ENCODE peak calls at places on chromosomes 6 and 20, in seven cellular contexts. B is transverse colon; N is right atrium auricular region; Z is heart right ventricle; S is CD4-positive, alpha-beta T cell; M is GM23338; E is heart left ventricle. I is an unnamed sample. For H3K27me3, the result is how much of the 10 kb centered on the place peaks cover.

GRCh38 chr6:31578461-31579118 is 3.2 kb downstream of the TNF start:
- DNase-seq in M (peak), E (no peak), Z (no peak), B (no peak), N (no peak), S (no peak), I (peak)

GRCh38 chr6:31654574-31655348 is 933 bp upstream of the APOM start:
- DNase-seq in Z (no peak), M (no peak), B (no peak), N (no peak), S (no peak), E (no peak), I (no peak)

GRCh38 chr6:108119212-108120141 is 44.9 kb upstream of the OSTM1 start:
- DNase-seq in M (peak), Z (no peak), S (no peak), N (no peak), E (no peak), B (no peak), I (no peak)

GRCh38 chr20:667351-668034 is 8.1 kb downstream of the SCRT2 start:
- DNase-seq in Z (peak), E (peak), M (peak), B (peak), S (peak), N (peak), I (peak)

GRCh38 chr6:116799945-116800344 is 28.9 kb downstream of the GPRC6A start:
- DNase-seq in M (no peak), E (no peak), N (no peak), Z (no peak), S (no peak), B (no peak), I (no peak)

GRCh38 chr20:32583581-32584045 is 1.5 kb downstream of the NOL4L start:
- DNase-seq in S (no peak), B (no peak), M (peak), E (no peak), Z (no peak), N (no peak), I (no peak)

GRCh38 chr6:96212076-96212475 is 196.3 kb downstream of the FUT9 start:
- DNase-seq in M (no peak), B (no peak), E (no peak), Z (no peak), N (no peak), S (no peak), I (no peak)

GRCh38 chr6:168060521-168060931 is 18.5 kb downstream of the FRMD1 start:
- DNase-seq in B (peak), Z (peak), E (peak), M (peak), N (peak), S (no peak), I (peak)

GRCh38 chr6:87825865-87826264 is 123.8 kb upstream of the AKIRIN2 start:
- DNase-seq in S (no peak), N (no peak), B (no peak), M (no peak), E (no peak), Z (no peak), I (no peak)

DNA sequence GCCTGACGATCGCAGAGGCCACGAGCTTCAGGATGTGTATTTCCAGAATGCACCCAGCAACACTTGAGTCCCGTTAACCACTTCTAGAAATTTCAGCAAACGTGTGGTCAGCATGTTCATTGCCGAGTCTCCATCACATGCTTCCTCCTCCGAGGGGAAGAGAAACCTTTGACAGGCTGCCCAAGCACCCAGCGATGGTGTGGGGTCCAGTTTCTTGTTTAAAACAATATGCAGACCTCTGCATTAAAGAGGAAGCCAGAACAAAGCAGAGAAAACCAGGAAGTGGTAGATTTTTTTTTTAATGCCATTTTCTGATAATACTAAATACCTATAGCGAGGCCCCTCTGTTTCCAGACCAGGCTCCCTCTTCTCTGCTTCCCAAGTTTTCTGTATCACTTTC is 71.9 kb downstream of the GNAS-AS1 start:
- DNase-seq in E (no peak), M (no peak), S (no peak), Z (no peak), N (no peak), B (no peak), I (no peak)
- H3K27me3 ChIP-seq in E (under half), M (under half), S (under half), Z (under half), N (under half), B (under half), I (half or more)

GRCh38 chr6:133241088-133241900 is at the start of gene EYA4:
- DNase-seq in N (no peak), B (no peak), E (peak), S (no peak), Z (peak), M (peak), I (peak)

GRCh38 chr6:133243723-133244122 is 2.6 kb downstream of the EYA4 start:
- DNase-seq in Z (no peak), B (no peak), S (no peak), N (no peak), M (no peak), E (no peak), I (no peak)

GRCh38 chr6:133242761-133243590 is 1.8 kb downstream of the EYA4 start:
- DNase-seq in M (peak), N (no peak), S (no peak), Z (peak), B (no peak), E (peak), I (no peak)

GRCh38 chr6:133240511-133241087 is 558 bp upstream of the EYA4 start:
- DNase-seq in M (peak), E (peak), B (no peak), Z (peak), N (no peak), S (no peak), I (peak)

GRCh38 chr6:133241901-133242760 is 974 bp downstream of the EYA4 start:
- DNase-seq in S (no peak), B (no peak), M (peak), N (no peak), E (peak), Z (peak), I (no peak)
- H3K27me3 ChIP-seq in S (half or more), B (half or more), M (half or more), N (under half), E (under half), Z (under half), I (under half)

GRCh38 chr6:133894369-133894768 is 5.5 kb downstream of the TCF21 start:
- DNase-seq in S (no peak), B (no peak), N (no peak), E (no peak), Z (no peak), M (no peak), I (no peak)
- H3K27me3 ChIP-seq in S (half or more), B (half or more), N (under half), E (under half), Z (half or more), M (half or more), I (half or more)

DNA sequence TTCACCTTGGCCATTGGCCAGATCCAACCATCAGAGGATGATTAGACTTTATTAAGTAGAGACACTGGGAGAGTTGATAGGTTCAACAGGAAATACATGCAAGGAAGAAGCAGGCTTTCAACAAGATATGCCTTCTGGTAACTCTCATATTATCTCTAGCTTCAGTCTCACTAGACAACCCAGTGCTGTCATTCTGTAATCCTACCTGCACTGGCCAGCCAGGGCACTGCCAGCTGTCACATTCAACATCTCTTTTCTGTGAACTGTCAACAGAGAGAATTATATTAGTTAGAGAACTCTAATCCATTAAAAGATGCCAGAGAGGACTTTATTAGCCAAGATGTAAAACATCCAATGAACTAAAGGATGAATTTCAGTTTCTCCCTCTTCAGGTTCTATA is 337.9 kb upstream of the JAG1 start:
- DNase-seq in E (no peak), B (no peak), S (no peak), M (no peak), N (no peak), Z (no peak), I (no peak)
- H3K27me3 ChIP-seq in E (under half), B (under half), S (under half), M (under half), N (under half), Z (under half), I (under half)

DNA sequence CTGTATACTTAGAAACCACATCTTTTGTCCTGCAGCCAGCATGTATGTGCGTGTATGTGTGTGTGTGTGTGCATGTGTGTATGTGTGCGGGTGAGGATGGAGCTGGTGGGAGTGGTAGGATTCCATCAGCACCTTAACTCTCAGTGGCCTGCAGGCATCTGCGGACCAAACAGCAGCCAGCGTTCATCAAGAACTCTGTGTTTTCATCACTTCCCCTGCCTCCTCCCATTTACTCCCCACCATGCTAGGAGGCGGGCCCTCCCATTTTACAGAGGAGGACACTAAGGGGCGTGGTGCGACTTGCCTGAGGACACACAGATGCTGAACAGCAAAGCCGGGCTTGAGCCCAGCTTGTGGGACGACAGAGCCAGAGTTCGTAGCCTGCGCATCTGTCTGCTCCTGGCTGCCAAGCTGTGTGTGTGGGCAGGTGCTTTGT is 8.9 kb downstream of the VSTM2L start:
- DNase-seq in B (peak), E (peak), S (no peak), Z (peak), N (no peak), M (peak), I (peak)
- H3K27me3 ChIP-seq in B (half or more), E (under half), S (under half), Z (under half), N (under half), M (under half), I (under half)

I was measured in PC-3.